ENCODE peak calls at places on chromosomes 13 and 19, in eight cellular contexts. H, D, W, U, L, E, I and F are unnamed samples.
A peak's percentile ranks its signal among the peaks of the same experiment; 100 is the strongest.

GRCh38 chr19:55373993-55374757 is 2.5 kb upstream of the TMEM190 start:
- DNase-seq in H (no peak), D (no peak), W (no peak), U (no peak), L (no peak), E (no peak), I (no peak), F (no peak)

GRCh38 chr19:58044886-58045285 is 11.1 kb downstream of the ZSCAN1 start:
- DNase-seq in H (no peak), D (no peak), W (no peak), U (no peak), L (no peak), E (no peak), I (no peak), F (no peak)

GRCh38 chr13:49098198-49098597 is 121.9 kb upstream of the MLNR start:
- DNase-seq in H (no peak), D (peak; percentile 51), W (no peak), U (no peak), L (no peak), E (no peak), I (no peak), F (no peak)

GRCh38 chr13:22964245-22964966 is 216.4 kb upstream of the SGCG start:
- DNase-seq in H (no peak), D (no peak), W (no peak), U (no peak), L (no peak), E (no peak), I (no peak), F (no peak)

GRCh38 chr19:38506723-38507550 is 73.4 kb downstream of the RYR1 start:
- DNase-seq in H (peak; percentile 52), D (peak; percentile 44), W (peak; percentile 89), U (peak; percentile 95), L (peak; percentile 92), E (peak; percentile 96), I (peak; percentile 92), F (peak; percentile 75)

GRCh38 chr19:16470911-16471811 is 609 bp downstream of the EPS15L1 start:
- DNase-seq in H (no peak), D (peak; percentile 39), W (no peak), U (peak; percentile 51), L (peak; percentile 52), E (no peak), I (peak; percentile 44), F (peak; percentile 31)

GRCh38 chr13:65310663-65311328 is 1919.3 kb downstream of the PCDH9 start:
- DNase-seq in H (no peak), D (no peak), W (no peak), U (no peak), L (no peak), E (no peak), I (no peak), F (no peak)

GRCh38 chr13:21395953-21396352 is 63.1 kb downstream of the ZDHHC20 start:
- DNase-seq in H (no peak), D (no peak), W (no peak), U (no peak), L (no peak), E (no peak), I (no peak), F (no peak)

GRCh38 chr19:45471866-45472556 is 4.2 kb downstream of the FOSB start:
- DNase-seq in H (no peak), D (no peak), W (no peak), U (no peak), L (no peak), E (no peak), I (no peak), F (peak; percentile 22)

GRCh38 chr13:64289702-64290101 is 2874.1 kb upstream of the PCDH20 start:
- DNase-seq in H (no peak), D (no peak), W (no peak), U (no peak), L (no peak), E (no peak), I (no peak), F (no peak)

DNA sequence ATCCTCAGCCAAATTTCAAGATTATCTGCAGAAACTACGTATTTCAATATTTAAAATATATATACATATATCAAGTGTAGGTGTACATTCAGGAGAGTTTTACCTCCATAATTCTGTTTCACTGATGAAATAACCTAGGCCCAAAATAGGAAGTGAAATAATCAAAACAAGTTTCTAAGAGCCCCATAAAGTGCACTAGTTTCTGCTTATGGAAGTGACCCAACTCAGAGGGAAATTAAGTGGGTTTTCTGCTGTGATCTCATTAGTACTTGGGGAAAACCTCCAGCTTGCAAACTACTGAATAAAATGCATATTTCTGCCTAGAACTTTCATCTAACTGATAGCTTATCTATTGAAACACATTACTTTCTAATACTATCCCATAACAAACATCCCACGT is 45.4 kb upstream of the MIR17HG start:
- DNase-seq in H (no peak), D (no peak), W (no peak), U (peak; percentile 69), L (no peak), E (no peak), I (no peak), F (no peak)
- H3K36me3 ChIP-seq in H (no peaks in the 10 kb centered on the region), D (no peaks in the 10 kb centered on the region), W (no peaks in the 10 kb centered on the region), U (no peaks in the 10 kb centered on the region), L (no peaks in the 10 kb centered on the region), E (no peaks in the 10 kb centered on the region), I (no peaks in the 10 kb centered on the region), F (no peaks in the 10 kb centered on the region)

DNA sequence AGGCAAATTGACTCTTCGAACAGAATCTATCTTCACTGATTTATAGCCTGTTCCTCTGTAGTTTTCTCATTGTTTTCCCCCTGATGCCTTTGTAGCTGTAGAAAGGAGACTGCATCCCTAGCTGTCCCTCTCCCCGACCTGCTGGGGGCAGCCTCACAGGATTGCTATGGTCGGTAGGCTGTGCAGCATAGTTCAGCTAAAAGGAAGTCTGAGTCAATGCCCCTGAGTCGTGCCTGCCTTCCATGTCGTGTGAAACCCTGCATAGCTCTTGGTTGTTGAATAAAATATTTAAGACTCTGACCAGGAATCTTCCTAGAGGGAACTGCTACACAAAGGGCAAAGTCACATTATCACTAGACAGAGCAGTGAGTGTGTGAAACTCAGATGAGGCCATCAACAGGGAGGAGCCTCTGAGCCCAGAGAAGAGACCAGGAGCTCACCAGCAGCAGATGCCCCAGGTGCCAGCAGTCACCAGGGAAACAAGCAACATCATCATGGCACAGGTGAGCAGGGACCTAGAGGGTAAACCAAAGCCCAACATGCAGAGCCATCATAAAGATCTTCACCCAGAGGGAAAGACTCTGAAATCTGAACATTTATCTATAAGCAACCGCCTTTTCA is 108.4 kb upstream of the NBEA start:
- DNase-seq in H (no peak), D (peak; percentile 24), W (no peak), U (peak; percentile 1), L (no peak), E (peak; percentile 34), I (no peak), F (no peak)
- TF ChIP-seq CTCF in H (no peak), D (no peak), W (no peak), U (peak; percentile 42), L (no peak), E (peak; percentile 66), I (no peak), F (no peak)

GRCh38 chr13:46660859-46661258 is 107.9 kb downstream of the LRCH1 start:
- DNase-seq in H (no peak), D (no peak), W (no peak), U (no peak), L (no peak), E (no peak), I (no peak), F (no peak)

GRCh38 chr13:46663644-46664043 is 110.7 kb downstream of the LRCH1 start:
- DNase-seq in H (no peak), D (no peak), W (no peak), U (no peak), L (no peak), E (no peak), I (no peak), F (no peak)

GRCh38 chr13:46664195-46664594 is 111.2 kb downstream of the LRCH1 start:
- DNase-seq in H (no peak), D (no peak), W (no peak), U (no peak), L (no peak), E (no peak), I (no peak), F (no peak)

GRCh38 chr13:46663216-46663615 is 110.2 kb downstream of the LRCH1 start:
- DNase-seq in H (no peak), D (no peak), W (no peak), U (no peak), L (no peak), E (no peak), I (no peak), F (no peak)

GRCh38 chr13:46662690-46663089 is 109.7 kb downstream of the LRCH1 start:
- DNase-seq in H (no peak), D (no peak), W (no peak), U (no peak), L (no peak), E (no peak), I (no peak), F (no peak)
- H3K4me1 ChIP-seq in H (peaks cover 19% of the 10 kb centered on the region), D (peaks cover 56% of the 10 kb centered on the region), W (peaks cover 5% of the 10 kb centered on the region), U (peaks cover 63% of the 10 kb centered on the region), L (peaks cover 68% of the 10 kb centered on the region), E (peaks cover 13% of the 10 kb centered on the region), I (peaks cover 12% of the 10 kb centered on the region), F (peaks cover 93% of the 10 kb centered on the region)

GRCh38 chr19:47142779-47143178 is 12.1 kb downstream of the SAE1 start:
- DNase-seq in H (no peak), D (no peak), W (no peak), U (no peak), L (no peak), E (no peak), I (no peak), F (no peak)

GRCh38 chr19:47143322-47144073 is 12.9 kb downstream of the SAE1 start:
- DNase-seq in H (no peak), D (no peak), W (peak; percentile 30), U (no peak), L (no peak), E (no peak), I (no peak), F (no peak)

GRCh38 chr19:47145639-47146486 is 15.2 kb downstream of the SAE1 start:
- DNase-seq in H (no peak), D (no peak), W (no peak), U (no peak), L (no peak), E (no peak), I (no peak), F (no peak)

GRCh38 chr19:47144630-47145029 is 14.0 kb downstream of the SAE1 start:
- DNase-seq in H (no peak), D (no peak), W (no peak), U (no peak), L (no peak), E (no peak), I (no peak), F (no peak)

GRCh38 chr19:47141695-47142094 is 11.1 kb downstream of the SAE1 start:
- DNase-seq in H (no peak), D (no peak), W (no peak), U (no peak), L (no peak), E (no peak), I (no peak), F (no peak)
- H3K36me3 ChIP-seq in H (peaks cover 16% of the 10 kb centered on the region), D (peaks cover 2% of the 10 kb centered on the region), W (peaks cover 31% of the 10 kb centered on the region), U (peaks cover 92% of the 10 kb centered on the region), L (peaks cover 13% of the 10 kb centered on the region), E (peaks cover 20% of the 10 kb centered on the region), I (peaks cover 4% of the 10 kb centered on the region), F (peaks cover 3% of the 10 kb centered on the region)

GRCh38 chr19:28468701-28469459 is 744.1 kb downstream of the UQCRFS1 start:
- DNase-seq in H (no peak), D (peak; percentile 79), W (no peak), U (peak; percentile 33), L (peak; percentile 47), E (no peak), I (peak; percentile 83), F (peak; percentile 2)
- TF ChIP-seq CTCF in H (no peak), D (peak; percentile 19), W (no peak), U (no peak), L (no peak), E (no peak), I (no peak), F (no peak)

GRCh38 chr13:40648841-40649240 is 17.6 kb downstream of the FOXO1 start:
- DNase-seq in H (no peak), D (no peak), W (no peak), U (peak; percentile 32), L (no peak), E (no peak), I (no peak), F (no peak)
- H3K4me1 ChIP-seq in H (peaks cover 48% of the 10 kb centered on the region), D (peaks cover 26% of the 10 kb centered on the region), W (peaks cover 11% of the 10 kb centered on the region), U (peaks cover 100% of the 10 kb centered on the region), L (peaks cover 54% of the 10 kb centered on the region), E (peaks cover 36% of the 10 kb centered on the region), I (peaks cover 37% of the 10 kb centered on the region), F (peaks cover 39% of the 10 kb centered on the region)